ENCODE peak calls at places on chromosomes 6 and 20, in seven cellular contexts. D, F, J, E, X, O and H are unnamed samples.

GRCh38 chr6:154166140-154166539 is 127.1 kb downstream of the OPRM1 start:
- DNase-seq in J (peak; percentile 47), F (no peak), X (no peak), E (no peak), D (peak; percentile 10), O (no peak), H (no peak)

GRCh38 chr6:62803094-62803493 is 408.2 kb upstream of the FKBP1C start:
- DNase-seq in X (no peak), O (no peak), E (no peak), D (no peak), J (no peak), F (no peak), H (no peak)

GRCh38 chr6:80502871-80503270 is 396.4 kb downstream of the BCKDHB start:
- DNase-seq in E (no peak), O (no peak), D (no peak), X (no peak), J (no peak), F (no peak), H (no peak)

GRCh38 chr20:17650816-17651760 is 31.0 kb downstream of the RRBP1 start:
- DNase-seq in J (peak; percentile 49), X (no peak), D (no peak), E (no peak), O (no peak), F (no peak), H (no peak)

GRCh38 chr20:47146703-47147102 is 209.8 kb downstream of the ZMYND8 start:
- DNase-seq in X (no peak), J (peak; percentile 87), E (no peak), F (no peak), D (no peak), O (no peak), H (no peak)

GRCh38 chr20:57633945-57634491 is 13.8 kb upstream of the ZBP1 start:
- DNase-seq in D (peak; percentile 85), J (no peak), X (peak; percentile 16), O (no peak), E (peak; percentile 74), F (no peak), H (peak; percentile 18)

GRCh38 chr6:31049518-31049917 is 39.2 kb downstream of the MUC22 start:
- DNase-seq in F (no peak), X (no peak), O (no peak), J (no peak), E (no peak), D (no peak), H (no peak)

GRCh38 chr6:87504440-87504839 is 31.7 kb downstream of the SLC35A1 start:
- DNase-seq in X (no peak), E (no peak), J (no peak), F (no peak), O (no peak), D (no peak), H (no peak)

GRCh38 chr6:107539409-107539808 is 49.5 kb downstream of the SOBP start:
- DNase-seq in X (no peak), F (no peak), D (no peak), E (no peak), O (no peak), J (no peak), H (no peak)

GRCh38 chr6:37626915-37627314 is 70.8 kb downstream of the MDGA1 start:
- DNase-seq in X (no peak), F (no peak), O (no peak), E (no peak), J (no peak), D (no peak), H (no peak)

GRCh38 chr6:37625591-37626374 is 71.9 kb downstream of the MDGA1 start:
- DNase-seq in E (no peak), D (no peak), F (no peak), X (no peak), O (no peak), J (no peak), H (no peak)

GRCh38 chr6:37624121-37624520 is 73.6 kb downstream of the MDGA1 start:
- DNase-seq in F (no peak), O (no peak), E (no peak), J (peak; percentile 67), D (no peak), X (no peak), H (no peak)

GRCh38 chr6:37623666-37624065 is 74.0 kb downstream of the MDGA1 start:
- DNase-seq in F (no peak), J (no peak), D (no peak), E (no peak), O (no peak), X (no peak), H (no peak)

DNA sequence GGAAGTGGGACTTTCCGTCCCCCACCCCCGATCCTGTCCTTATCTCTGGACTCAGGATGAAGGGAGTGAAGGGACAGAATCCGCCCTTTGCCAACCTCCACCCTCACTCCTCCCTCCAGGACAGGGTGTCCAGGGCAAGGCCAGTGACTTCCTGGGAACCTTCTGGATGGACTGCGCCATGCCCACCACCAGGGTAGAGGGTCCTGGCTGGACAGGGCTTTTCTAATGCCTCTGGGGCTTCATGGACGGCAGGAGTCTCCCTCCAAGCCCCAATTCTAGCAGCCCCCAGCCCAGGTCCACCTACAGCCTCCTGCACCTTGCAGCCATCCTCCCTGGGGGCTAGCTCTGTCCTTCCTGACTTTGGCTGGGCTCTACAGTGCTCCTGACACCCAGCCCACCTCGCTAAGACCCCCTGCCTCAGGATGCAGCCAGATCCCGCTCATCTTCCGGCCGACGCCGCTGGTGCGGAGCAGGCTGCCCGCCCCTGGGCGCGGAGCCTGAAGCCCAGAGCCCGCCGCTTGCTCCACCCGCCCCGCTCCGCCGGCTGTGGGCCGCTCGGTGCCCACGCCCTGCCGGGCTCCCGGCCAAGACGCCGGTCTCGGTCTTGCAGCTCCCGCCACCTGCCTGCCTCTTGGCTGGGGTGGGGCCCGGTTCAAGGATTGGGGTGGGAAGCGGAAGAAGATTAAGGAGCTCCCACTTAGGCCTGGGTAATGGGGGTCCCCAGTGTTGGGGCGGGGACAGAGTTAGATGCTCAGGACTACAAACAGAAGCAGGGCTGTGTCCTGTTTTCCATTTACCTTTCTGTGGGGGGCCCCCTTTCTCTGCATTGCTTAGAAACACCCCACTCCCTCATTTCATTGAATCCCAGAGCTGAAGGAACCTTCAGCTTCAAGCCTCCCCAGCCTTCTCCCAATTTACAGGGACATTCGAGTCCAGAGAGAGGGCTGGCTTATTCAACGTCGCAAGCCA is 72.8 kb downstream of the MDGA1 start:
- DNase-seq in O (peak; percentile 53), J (peak; percentile 67), D (no peak), X (peak; percentile 25), E (peak; percentile 42), F (peak; percentile 87), H (no peak)
- H3K27ac ChIP-seq in O (no peak overlapping the region), J (no peak overlapping the region), D (no peak overlapping the region), X (no peak overlapping the region), E (no peak overlapping the region), F (no peak overlapping the region), H (no peak overlapping the region)

GRCh38 chr20:32973077-32973717 is 31.0 kb downstream of the SUN5 start:
- DNase-seq in O (no peak), J (no peak), D (no peak), X (no peak), E (no peak), F (no peak), H (no peak)

GRCh38 chr20:32970115-32970972 is 33.9 kb downstream of the SUN5 start:
- DNase-seq in J (no peak), E (no peak), D (no peak), X (no peak), O (no peak), F (peak; percentile 4), H (no peak)

GRCh38 chr20:32970973-32971300 is 33.3 kb downstream of the SUN5 start:
- DNase-seq in F (peak; percentile 14), X (no peak), D (no peak), E (no peak), J (no peak), O (no peak), H (no peak)

GRCh38 chr20:32972181-32973076 is 31.8 kb downstream of the SUN5 start:
- DNase-seq in J (no peak), D (peak; percentile 88), O (no peak), E (peak; percentile 96), X (peak; percentile 90), F (peak; percentile 42), H (peak; percentile 95)

GRCh38 chr20:32971703-32972161 is 32.5 kb downstream of the SUN5 start:
- DNase-seq in D (peak; percentile 36), X (no peak), J (no peak), E (no peak), O (no peak), F (peak; percentile 15), H (peak; percentile 73)
- H3K4me1 ChIP-seq in D (peaks cover 21% of the 10 kb centered on the region), X (no peaks in the 10 kb centered on the region), J (no peaks in the 10 kb centered on the region), E (peaks cover 91% of the 10 kb centered on the region), O (no peaks in the 10 kb centered on the region), F (no peaks in the 10 kb centered on the region), H (peaks cover 94% of the 10 kb centered on the region)

DNA sequence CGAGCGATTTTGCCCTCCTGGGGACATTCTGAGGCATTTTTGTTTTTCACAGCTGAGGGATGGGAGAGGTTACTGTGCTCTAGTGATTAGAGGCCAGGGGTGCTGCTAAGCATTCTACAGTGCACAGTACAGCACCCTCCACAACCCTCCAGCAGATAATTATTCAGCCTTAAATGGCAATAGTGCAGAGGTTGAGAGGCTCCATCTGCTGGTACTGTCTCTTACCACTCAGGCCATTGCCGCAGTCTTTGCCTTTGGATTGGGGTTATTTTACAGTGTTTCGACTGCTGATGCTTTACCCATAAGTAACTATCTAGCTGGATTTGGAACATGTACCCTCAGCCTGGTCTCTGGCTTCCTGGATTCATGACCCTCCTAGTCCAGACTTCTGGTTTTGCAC is 705.3 kb downstream of the KIF16B start:
- DNase-seq in E (no peak), F (no peak), O (no peak), J (peak; percentile 44), X (no peak), D (peak; percentile 32), H (no peak)
- H3K9me3 ChIP-seq in E (no peaks in the 10 kb centered on the region), F (no peaks in the 10 kb centered on the region), O (no peaks in the 10 kb centered on the region), J (no peaks in the 10 kb centered on the region), X (no peaks in the 10 kb centered on the region), D (no peaks in the 10 kb centered on the region), H (no peaks in the 10 kb centered on the region)

DNA sequence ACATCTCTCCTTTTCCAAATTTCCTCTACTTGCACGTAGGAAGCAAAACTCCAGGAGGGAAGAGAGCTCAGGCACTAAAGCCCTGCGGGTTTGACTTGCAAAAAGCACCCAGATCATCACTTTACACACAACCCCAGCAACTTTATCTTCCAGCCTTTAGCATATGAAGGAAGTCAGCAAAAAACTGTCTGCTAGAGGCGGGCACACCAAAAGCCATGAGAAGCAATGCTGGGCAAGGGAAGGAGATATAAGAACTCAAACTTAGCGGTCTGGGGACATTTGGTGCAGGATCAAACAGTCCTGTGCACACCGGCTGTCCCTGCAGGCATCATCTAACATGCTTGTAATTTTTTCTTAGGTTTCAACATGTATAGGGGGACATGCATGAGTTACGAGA is 113.3 kb downstream of the JPH2 start:
- DNase-seq in E (no peak), X (no peak), F (no peak), J (no peak), D (no peak), O (no peak), H (no peak)
- H3K27ac ChIP-seq in E (no peak overlapping the region), X (no peak overlapping the region), F (no peak overlapping the region), J (no peak overlapping the region), D (no peak overlapping the region), O (no peak overlapping the region), H (no peak overlapping the region)

GRCh38 chr6:4018194-4019111 is 60.5 kb downstream of the FAM217A start:
- DNase-seq in E (peak; percentile 95), X (peak; percentile 94), O (peak; percentile 95), D (peak; percentile 97), J (peak; percentile 98), F (peak; percentile 96), H (peak; percentile 94)
- H3K4me1 ChIP-seq in E (peaks cover 71% of the 10 kb centered on the region), X (no peaks in the 10 kb centered on the region), O (peaks cover 40% of the 10 kb centered on the region), D (peaks cover 39% of the 10 kb centered on the region), J (peaks cover 36% of the 10 kb centered on the region), F (peaks cover 11% of the 10 kb centered on the region), H (peaks cover 57% of the 10 kb centered on the region)

GRCh38 chr20:31260326-31260932 is 3.0 kb downstream of the DEFB115 start:
- DNase-seq in O (no peak), E (no peak), X (no peak), D (peak; percentile 34), J (peak; percentile 49), F (no peak), H (no peak)
- H3K9me3 ChIP-seq in O (no peaks in the 10 kb centered on the region), E (no peaks in the 10 kb centered on the region), X (no peaks in the 10 kb centered on the region), D (no peaks in the 10 kb centered on the region), J (no peaks in the 10 kb centered on the region), F (no peaks in the 10 kb centered on the region), H (no peaks in the 10 kb centered on the region)